ENCODE peak calls at places on chromosomes 16 and 17, in eight cellular contexts. One of them, this sample, is unnamed.

GRCh38 chr16:17658881-17659280 is 188.1 kb upstream of the XYLT1 start:
- DNase-seq in IMR-90: no peak
- DNase-seq in AG09309: no peak
- DNase-seq in mucosa of descending colon: no peak
- DNase-seq in kidney epithelial cell: no peak
- DNase-seq in AG10803: peak; percentile 6
- DNase-seq in cardiac fibroblast: no peak
- DNase-seq in esophagus squamous epithelium: no peak
- DNase-seq in this sample: no peak

GRCh38 chr16:4260360-4260759 is 12.5 kb downstream of the TFAP4 start:
- DNase-seq in IMR-90: no peak
- DNase-seq in AG09309: no peak
- DNase-seq in mucosa of descending colon: peak; percentile 90
- DNase-seq in kidney epithelial cell: no peak
- DNase-seq in AG10803: no peak
- DNase-seq in cardiac fibroblast: no peak
- DNase-seq in esophagus squamous epithelium: no peak
- DNase-seq in this sample: peak; percentile 92

GRCh38 chr17:64615025-64615677 is 47.0 kb downstream of the SMURF2 start:
- DNase-seq in IMR-90: peak; percentile 80
- DNase-seq in AG09309: peak; percentile 34
- DNase-seq in mucosa of descending colon: no peak
- DNase-seq in kidney epithelial cell: no peak
- DNase-seq in AG10803: peak; percentile 80
- DNase-seq in cardiac fibroblast: peak; percentile 66
- DNase-seq in esophagus squamous epithelium: no peak
- DNase-seq in this sample: no peak

GRCh38 chr16:84633622-84634021 is 14.7 kb upstream of the KLHL36 start:
- DNase-seq in IMR-90: no peak
- DNase-seq in AG09309: no peak
- DNase-seq in mucosa of descending colon: no peak
- DNase-seq in kidney epithelial cell: no peak
- DNase-seq in AG10803: no peak
- DNase-seq in cardiac fibroblast: peak; percentile 67
- DNase-seq in esophagus squamous epithelium: no peak
- DNase-seq in this sample: peak; percentile 74

GRCh38 chr16:81544691-81545365 is 100.2 kb downstream of the CMIP start:
- DNase-seq in IMR-90: peak; percentile 21
- DNase-seq in AG09309: no peak
- DNase-seq in mucosa of descending colon: no peak
- DNase-seq in kidney epithelial cell: no peak
- DNase-seq in AG10803: peak; percentile 61
- DNase-seq in cardiac fibroblast: no peak
- DNase-seq in esophagus squamous epithelium: no peak
- DNase-seq in this sample: peak; percentile 44

GRCh38 chr17:40486513-40487370 is 14.7 kb downstream of the TNS4 start:
- DNase-seq in IMR-90: peak; percentile 87
- DNase-seq in AG09309: peak; percentile 74
- DNase-seq in mucosa of descending colon: no peak
- DNase-seq in kidney epithelial cell: peak; percentile 72
- DNase-seq in AG10803: peak; percentile 90
- DNase-seq in cardiac fibroblast: peak; percentile 96
- DNase-seq in esophagus squamous epithelium: no peak
- DNase-seq in this sample: no peak

GRCh38 chr17:1398028-1398427 is 2.0 kb downstream of the YWHAE start:
- DNase-seq in IMR-90: peak; percentile 54
- DNase-seq in AG09309: no peak
- DNase-seq in mucosa of descending colon: no peak
- DNase-seq in kidney epithelial cell: no peak
- DNase-seq in AG10803: no peak
- DNase-seq in cardiac fibroblast: no peak
- DNase-seq in esophagus squamous epithelium: no peak
- DNase-seq in this sample: no peak

GRCh38 chr16:31707743-31708335 is 165.8 kb upstream of the ZNF267 start:
- DNase-seq in IMR-90: no peak
- DNase-seq in AG09309: no peak
- DNase-seq in mucosa of descending colon: no peak
- DNase-seq in kidney epithelial cell: no peak
- DNase-seq in AG10803: no peak
- DNase-seq in cardiac fibroblast: no peak
- DNase-seq in esophagus squamous epithelium: no peak
- DNase-seq in this sample: no peak

GRCh38 chr17:61491981-61492380 is 39.8 kb downstream of the TBX4 start:
- DNase-seq in IMR-90: no peak
- DNase-seq in AG09309: no peak
- DNase-seq in mucosa of descending colon: no peak
- DNase-seq in kidney epithelial cell: no peak
- DNase-seq in AG10803: no peak
- DNase-seq in cardiac fibroblast: no peak
- DNase-seq in esophagus squamous epithelium: no peak
- DNase-seq in this sample: no peak

GRCh38 chr17:80855968-80856862 is 135.4 kb upstream of the CHMP6 start:
- DNase-seq in IMR-90: peak; percentile 100
- DNase-seq in AG09309: peak; percentile 98
- DNase-seq in mucosa of descending colon: no peak
- DNase-seq in kidney epithelial cell: peak; percentile 87
- DNase-seq in AG10803: peak; percentile 99
- DNase-seq in cardiac fibroblast: peak; percentile 99
- DNase-seq in esophagus squamous epithelium: no peak
- DNase-seq in this sample: no peak

GRCh38 chr16:11009027-11009755 is 64.8 kb downstream of the CLEC16A start:
- DNase-seq in IMR-90: no peak
- DNase-seq in AG09309: no peak
- DNase-seq in mucosa of descending colon: no peak
- DNase-seq in kidney epithelial cell: no peak
- DNase-seq in AG10803: no peak
- DNase-seq in cardiac fibroblast: no peak
- DNase-seq in esophagus squamous epithelium: no peak
- DNase-seq in this sample: no peak

GRCh38 chr17:76174072-76174471 is 33.0 kb upstream of the FOXJ1 start:
- DNase-seq in IMR-90: no peak
- DNase-seq in AG09309: no peak
- DNase-seq in mucosa of descending colon: no peak
- DNase-seq in kidney epithelial cell: no peak
- DNase-seq in AG10803: no peak
- DNase-seq in cardiac fibroblast: no peak
- DNase-seq in esophagus squamous epithelium: no peak
- DNase-seq in this sample: no peak

GRCh38 chr17:39729280-39729851 is 966 bp downstream of the MIEN1 start:
- DNase-seq in IMR-90: peak; percentile 32
- DNase-seq in AG09309: no peak
- DNase-seq in mucosa of descending colon: no peak
- DNase-seq in kidney epithelial cell: no peak
- DNase-seq in AG10803: no peak
- DNase-seq in cardiac fibroblast: no peak
- DNase-seq in esophagus squamous epithelium: no peak
- DNase-seq in this sample: no peak

GRCh38 chr17:38728290-38728831 is 1.8 kb upstream of the CISD3 start:
- DNase-seq in IMR-90: no peak
- DNase-seq in AG09309: no peak
- DNase-seq in mucosa of descending colon: peak; percentile 58
- DNase-seq in kidney epithelial cell: no peak
- DNase-seq in AG10803: no peak
- DNase-seq in cardiac fibroblast: no peak
- DNase-seq in esophagus squamous epithelium: no peak
- DNase-seq in this sample: no peak

DNA sequence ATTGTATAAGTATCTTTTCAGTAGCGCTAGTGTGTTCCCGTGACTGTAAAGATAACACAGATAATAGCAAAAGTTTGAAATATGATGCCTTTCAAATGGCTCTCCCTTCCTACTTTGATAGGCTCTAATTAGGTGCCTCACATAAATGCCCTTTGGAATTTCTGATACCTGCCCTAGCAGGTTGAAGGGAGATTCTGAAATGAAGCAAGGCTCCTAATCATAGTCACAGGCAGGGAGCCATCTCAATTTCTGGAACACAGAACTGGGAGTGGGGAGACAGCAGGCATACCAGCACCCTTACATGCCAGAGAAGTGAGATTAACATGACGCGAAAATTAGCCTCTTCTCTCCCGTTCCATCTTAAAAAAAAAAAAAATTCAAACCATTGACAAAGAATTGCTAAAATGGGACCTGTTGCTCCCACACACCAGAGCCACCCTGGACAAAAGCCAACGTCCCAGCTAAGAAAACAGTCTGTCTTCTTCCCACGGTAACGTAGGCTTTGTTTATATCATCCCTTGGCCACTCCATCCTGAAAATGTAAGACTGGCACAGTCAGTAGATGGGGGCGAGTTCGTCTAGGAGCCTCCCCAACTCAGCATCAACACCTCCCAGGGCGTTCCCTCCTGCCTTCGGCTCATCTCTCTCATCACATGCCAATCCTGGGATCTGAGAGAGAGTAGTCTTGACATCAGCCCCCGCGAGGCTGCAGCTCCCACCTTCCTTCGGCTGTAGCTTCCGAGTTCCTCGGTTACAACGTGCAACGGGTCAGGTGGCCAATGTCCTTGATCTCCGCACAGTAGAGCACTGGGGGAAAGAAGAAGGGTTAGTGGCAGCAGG is 1.1 kb downstream of the RNF227 start:
- DNase-seq in IMR-90: peak; percentile 72
- DNase-seq in AG09309: no peak
- DNase-seq in mucosa of descending colon: no peak
- DNase-seq in kidney epithelial cell: no peak
- DNase-seq in AG10803: peak; percentile 42
- DNase-seq in cardiac fibroblast: peak; percentile 69
- DNase-seq in esophagus squamous epithelium: no peak
- DNase-seq in this sample: no peak
- H3K4me3 ChIP-seq in IMR-90: peak overlapping the region; percentile 61
- H3K4me3 ChIP-seq in AG09309: peak overlapping the region; percentile 49
- H3K4me3 ChIP-seq in mucosa of descending colon: peak overlapping the region; percentile 6
- H3K4me3 ChIP-seq in kidney epithelial cell: peak overlapping the region; percentile 46
- H3K4me3 ChIP-seq in AG10803: peak overlapping the region; percentile 71
- H3K4me3 ChIP-seq in cardiac fibroblast: peak overlapping the region; percentile 65
- H3K4me3 ChIP-seq in esophagus squamous epithelium: peak overlapping the region; percentile 47
- H3K4me3 ChIP-seq in this sample: peak overlapping the region; percentile 62

GRCh38 chr16:57775661-57776469 is 26.4 kb downstream of the KIFC3 start:
- DNase-seq in IMR-90: no peak
- DNase-seq in AG09309: no peak
- DNase-seq in mucosa of descending colon: peak; percentile 72
- DNase-seq in kidney epithelial cell: no peak
- DNase-seq in AG10803: no peak
- DNase-seq in cardiac fibroblast: no peak
- DNase-seq in esophagus squamous epithelium: no peak
- DNase-seq in this sample: no peak
- TF ChIP-seq CTCF in IMR-90: peak; percentile 20
- TF ChIP-seq CTCF in AG09309: no peak
- TF ChIP-seq CTCF in mucosa of descending colon: no peak
- TF ChIP-seq CTCF in kidney epithelial cell: peak; percentile 44
- TF ChIP-seq CTCF in AG10803: no peak
- TF ChIP-seq CTCF in cardiac fibroblast: no peak
- TF ChIP-seq CTCF in esophagus squamous epithelium: peak; percentile 17
- TF ChIP-seq CTCF in this sample: no peak

DNA sequence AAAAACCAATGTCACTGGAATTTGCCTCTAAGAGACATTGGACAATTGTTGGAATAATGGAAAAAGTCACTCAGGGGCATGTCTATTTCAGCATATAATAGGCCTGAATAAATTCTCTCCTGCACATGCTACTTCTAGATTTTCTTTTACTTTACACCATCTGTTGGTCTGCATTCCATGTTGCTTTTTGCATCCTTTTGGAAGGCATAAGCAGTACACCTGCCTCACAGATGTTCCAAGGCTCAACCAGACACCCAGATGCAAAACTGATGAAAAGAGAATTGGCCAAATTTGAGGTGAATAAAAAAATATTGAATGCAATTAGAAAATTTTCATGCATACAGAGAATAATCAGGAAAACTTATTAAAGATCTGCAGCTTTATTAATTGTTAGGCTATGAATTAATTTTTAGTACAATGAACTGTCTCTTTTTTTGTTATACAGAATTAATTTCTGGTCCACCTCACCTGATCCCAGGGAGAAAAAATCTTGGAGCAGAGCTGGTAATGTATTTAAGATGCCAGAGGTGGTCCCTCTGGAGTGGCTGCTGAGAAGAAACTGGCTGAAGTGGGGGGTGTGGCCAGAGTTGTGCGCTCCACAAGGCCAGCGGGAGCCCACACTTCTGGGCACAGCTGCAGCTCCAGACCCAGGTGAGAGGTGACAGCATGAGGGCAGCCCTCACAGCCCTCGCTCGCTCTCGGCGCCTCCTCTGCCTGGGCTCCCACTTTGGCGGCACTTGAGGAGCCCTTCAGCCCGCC is 778.6 kb downstream of the CDH11 start:
- DNase-seq in IMR-90: no peak
- DNase-seq in AG09309: no peak
- DNase-seq in mucosa of descending colon: no peak
- DNase-seq in kidney epithelial cell: no peak
- DNase-seq in AG10803: peak; percentile 58
- DNase-seq in cardiac fibroblast: no peak
- DNase-seq in esophagus squamous epithelium: no peak
- DNase-seq in this sample: no peak
- H3K4me3 ChIP-seq in IMR-90: no peak overlapping the region
- H3K4me3 ChIP-seq in AG09309: no peak overlapping the region
- H3K4me3 ChIP-seq in mucosa of descending colon: no peak overlapping the region
- H3K4me3 ChIP-seq in kidney epithelial cell: no peak overlapping the region
- H3K4me3 ChIP-seq in AG10803: no peak overlapping the region
- H3K4me3 ChIP-seq in cardiac fibroblast: no peak overlapping the region
- H3K4me3 ChIP-seq in esophagus squamous epithelium: no peak overlapping the region
- H3K4me3 ChIP-seq in this sample: no peak overlapping the region

GRCh38 chr17:82418001-82418986 is at the start of the genes HEXD and OGFOD3:
- DNase-seq in IMR-90: peak; percentile 69
- DNase-seq in AG09309: no peak
- DNase-seq in mucosa of descending colon: peak; percentile 88
- DNase-seq in kidney epithelial cell: no peak
- DNase-seq in AG10803: peak; percentile 75
- DNase-seq in cardiac fibroblast: peak; percentile 71
- DNase-seq in esophagus squamous epithelium: no peak
- DNase-seq in this sample: peak; percentile 94
- TF ChIP-seq CTCF in IMR-90: no peak
- TF ChIP-seq CTCF in AG09309: no peak
- TF ChIP-seq CTCF in mucosa of descending colon: no peak
- TF ChIP-seq CTCF in kidney epithelial cell: no peak
- TF ChIP-seq CTCF in AG10803: no peak
- TF ChIP-seq CTCF in cardiac fibroblast: no peak
- TF ChIP-seq CTCF in esophagus squamous epithelium: peak; percentile 28
- TF ChIP-seq CTCF in this sample: no peak